ENCODE peak calls at places on chromosomes 13 and 19, in eight cellular contexts. One of them, this sample, is unnamed.

GRCh38 chr19:4647676-4648644 is 8.6 kb downstream of the TNFAIP8L1 start:
- DNase-seq in stimulated activated CD8-positive, alpha-beta memory T cell treated with anti-CD3 and anti-CD28 coated beads, Interleukin-4, amount 100 ng/mL, for 4 hours: no peak
- DNase-seq in GM23248: no peak
- DNase-seq in effector memory CD8-positive, alpha-beta T cell: no peak
- DNase-seq in tibial nerve: peak; percentile 54
- DNase-seq in AG04450: no peak
- DNase-seq in hypothalamus: no peak
- DNase-seq in neuronal stem cell: no peak
- DNase-seq in this sample: no peak

GRCh38 chr19:36103842-36104552 is 6.9 kb upstream of the OVOL3 start:
- DNase-seq in stimulated activated CD8-positive, alpha-beta memory T cell treated with anti-CD3 and anti-CD28 coated beads, Interleukin-4, amount 100 ng/mL, for 4 hours: no peak
- DNase-seq in GM23248: no peak
- DNase-seq in effector memory CD8-positive, alpha-beta T cell: no peak
- DNase-seq in tibial nerve: no peak
- DNase-seq in AG04450: no peak
- DNase-seq in hypothalamus: no peak
- DNase-seq in neuronal stem cell: no peak
- DNase-seq in this sample: no peak

GRCh38 chr13:40790232-40790631 is 821 bp downstream of the SLC25A15 start:
- DNase-seq in stimulated activated CD8-positive, alpha-beta memory T cell treated with anti-CD3 and anti-CD28 coated beads, Interleukin-4, amount 100 ng/mL, for 4 hours: no peak
- DNase-seq in GM23248: no peak
- DNase-seq in effector memory CD8-positive, alpha-beta T cell: no peak
- DNase-seq in tibial nerve: no peak
- DNase-seq in AG04450: no peak
- DNase-seq in hypothalamus: no peak
- DNase-seq in neuronal stem cell: no peak
- DNase-seq in this sample: no peak

GRCh38 chr13:113458218-113459065 is 5.2 kb upstream of the ADPRHL1 start:
- DNase-seq in stimulated activated CD8-positive, alpha-beta memory T cell treated with anti-CD3 and anti-CD28 coated beads, Interleukin-4, amount 100 ng/mL, for 4 hours: no peak
- DNase-seq in GM23248: peak; percentile 12
- DNase-seq in effector memory CD8-positive, alpha-beta T cell: no peak
- DNase-seq in tibial nerve: no peak
- DNase-seq in AG04450: peak; percentile 13
- DNase-seq in hypothalamus: no peak
- DNase-seq in neuronal stem cell: no peak
- DNase-seq in this sample: no peak

GRCh38 chr13:100517706-100518105 is 70.9 kb downstream of the GGACT start:
- DNase-seq in stimulated activated CD8-positive, alpha-beta memory T cell treated with anti-CD3 and anti-CD28 coated beads, Interleukin-4, amount 100 ng/mL, for 4 hours: no peak
- DNase-seq in GM23248: no peak
- DNase-seq in effector memory CD8-positive, alpha-beta T cell: no peak
- DNase-seq in tibial nerve: no peak
- DNase-seq in AG04450: no peak
- DNase-seq in hypothalamus: no peak
- DNase-seq in neuronal stem cell: no peak
- DNase-seq in this sample: no peak

GRCh38 chr13:78875792-78876580 is 217.0 kb upstream of the OBI1 start:
- DNase-seq in stimulated activated CD8-positive, alpha-beta memory T cell treated with anti-CD3 and anti-CD28 coated beads, Interleukin-4, amount 100 ng/mL, for 4 hours: no peak
- DNase-seq in GM23248: no peak
- DNase-seq in effector memory CD8-positive, alpha-beta T cell: no peak
- DNase-seq in tibial nerve: no peak
- DNase-seq in AG04450: no peak
- DNase-seq in hypothalamus: no peak
- DNase-seq in neuronal stem cell: no peak
- DNase-seq in this sample: no peak

GRCh38 chr13:112888238-112889111 is 80.5 kb upstream of the MCF2L start:
- DNase-seq in stimulated activated CD8-positive, alpha-beta memory T cell treated with anti-CD3 and anti-CD28 coated beads, Interleukin-4, amount 100 ng/mL, for 4 hours: no peak
- DNase-seq in GM23248: no peak
- DNase-seq in effector memory CD8-positive, alpha-beta T cell: no peak
- DNase-seq in tibial nerve: no peak
- DNase-seq in AG04450: no peak
- DNase-seq in hypothalamus: no peak
- DNase-seq in neuronal stem cell: no peak
- DNase-seq in this sample: no peak

GRCh38 chr19:13117176-13117771 is 734 bp upstream of the TRMT1 start:
- DNase-seq in stimulated activated CD8-positive, alpha-beta memory T cell treated with anti-CD3 and anti-CD28 coated beads, Interleukin-4, amount 100 ng/mL, for 4 hours: no peak
- DNase-seq in GM23248: peak; percentile 24
- DNase-seq in effector memory CD8-positive, alpha-beta T cell: no peak
- DNase-seq in tibial nerve: no peak
- DNase-seq in AG04450: no peak
- DNase-seq in hypothalamus: no peak
- DNase-seq in neuronal stem cell: no peak
- DNase-seq in this sample: no peak

This sample was measured in cerebellar nuclear complex.